ENCODE peak calls at places on chromosomes 16 and 17, in five cellular contexts. O is OCI-LY7, G is GM23248, I is GM23338, N is fibroblast of lung. Y is an unnamed sample. For H3K4me1, the result is how much of the 10 kb centered on the place peaks cover.

GRCh38 chr16:86952769-86953168 is 364.4 kb downstream of the C16orf95 start:
- DNase-seq in O (no peak), I (no peak), N (peak), G (peak), Y (peak)

GRCh38 chr16:51949260-51949659 is 597.7 kb downstream of the TOX3 start:
- DNase-seq in I (no peak), N (peak), O (no peak), G (no peak), Y (no peak)

GRCh38 chr17:46044286-46044928 is 45.4 kb downstream of the STH start:
- DNase-seq in G (peak), O (peak), N (peak), I (peak), Y (peak)

GRCh38 chr16:83345846-83346245 is 461.9 kb upstream of the HSBP1 start:
- DNase-seq in I (peak), O (no peak), G (no peak), N (no peak), Y (no peak)

GRCh38 chr16:17367932-17368331 is 102.8 kb downstream of the XYLT1 start:
- DNase-seq in I (peak), G (peak), N (peak), O (peak), Y (no peak)

GRCh38 chr16:23830276-23830675 is 5.5 kb upstream of the PRKCB start:
- DNase-seq in O (no peak), N (no peak), G (no peak), I (no peak), Y (no peak)

GRCh38 chr17:73588291-73589095 is 55.8 kb downstream of the SDK2 start:
- DNase-seq in O (peak), G (peak), N (no peak), I (no peak), Y (no peak)

GRCh38 chr17:48598727-48599126 is 5.1 kb upstream of the HOXB5 start:
- DNase-seq in O (no peak), N (no peak), G (no peak), I (no peak), Y (no peak)

GRCh38 chr17:73091770-73092517 is 544 bp downstream of the SLC39A11 start:
- DNase-seq in I (peak), O (peak), N (peak), G (peak), Y (peak)

GRCh38 chr16:78045865-78046581 is 23.7 kb downstream of the CLEC3A start:
- DNase-seq in G (peak), O (no peak), N (peak), I (peak), Y (peak)

GRCh38 chr17:62807812-62808575 is at the start of gene MARCHF10:
- DNase-seq in O (peak), G (no peak), N (no peak), I (peak), Y (peak)

GRCh38 chr17:81960130-81960958 is 643 bp downstream of the NOTUM start:
- DNase-seq in I (peak), O (no peak), N (no peak), G (no peak), Y (no peak)

GRCh38 chr17:11176549-11176948 is 64.5 kb upstream of the SHISA6 start:
- DNase-seq in O (no peak), G (no peak), N (no peak), I (no peak), Y (no peak)

GRCh38 chr17:50542795-50543774 is 3.9 kb upstream of the SPATA20 start:
- DNase-seq in N (no peak), I (no peak), G (peak), O (no peak), Y (peak)

GRCh38 chr17:70076189-70076588 is 1.2 kb downstream of the KCNJ16 start:
- DNase-seq in G (peak), N (peak), I (no peak), O (no peak), Y (no peak)

GRCh38 chr17:81513669-81514484 is 1.3 kb upstream of the ACTG1 start:
- DNase-seq in G (peak), O (peak), N (peak), I (peak), Y (peak)

GRCh38 chr17:55442953-55443683 is 21.5 kb upstream of the MMD start:
- DNase-seq in I (no peak), G (no peak), N (peak), O (no peak), Y (no peak)

GRCh38 chr16:69204106-69204655 is 17.2 kb downstream of the SNTB2 start:
- DNase-seq in N (no peak), G (no peak), I (no peak), O (no peak), Y (no peak)

GRCh38 chr17:52027620-52028019 is 130.9 kb downstream of the CA10 start:
- DNase-seq in G (peak), N (no peak), I (no peak), O (no peak), Y (peak)

GRCh38 chr16:68072038-68072695 is 13.0 kb upstream of the NFATC3 start:
- DNase-seq in G (peak), O (no peak), N (peak), I (no peak), Y (peak)

GRCh38 chr16:1491327-1491726 is 1.8 kb upstream of the TELO2 start:
- DNase-seq in N (no peak), I (peak), G (no peak), O (no peak), Y (no peak)

GRCh38 chr17:9670596-9670995 is 25.3 kb downstream of the USP43 start:
- DNase-seq in I (peak), N (no peak), O (no peak), G (no peak), Y (peak)

GRCh38 chr17:19294443-19294842 is 57.3 kb downstream of the EPN2 start:
- DNase-seq in I (no peak), N (no peak), O (no peak), G (no peak), Y (no peak)

GRCh38 chr16:813204-813915 is 12.8 kb upstream of the GNG13 start:
- DNase-seq in N (peak), G (peak), I (peak), O (peak), Y (peak)

GRCh38 chr17:77126519-77126918 is 14.2 kb upstream of the SEC14L1 start:
- DNase-seq in O (no peak), N (no peak), I (no peak), G (no peak), Y (peak)

GRCh38 chr17:17058304-17058703 is 16.0 kb downstream of the MPRIP start:
- DNase-seq in G (no peak), O (no peak), I (no peak), N (no peak), Y (no peak)

GRCh38 chr17:53628011-53628410 is 194.7 kb upstream of the KIF2B start:
- DNase-seq in I (no peak), N (peak), G (peak), O (no peak), Y (peak)

GRCh38 chr16:14669776-14670175 is 24.3 kb downstream of the PLA2G10 start:
- DNase-seq in G (no peak), N (no peak), O (no peak), I (peak), Y (peak)

GRCh38 chr17:67441052-67441738 is 64.1 kb downstream of the PITPNC1 start:
- DNase-seq in I (no peak), N (peak), G (peak), O (peak), Y (peak)

GRCh38 chr16:48556913-48557351 is 53.0 kb downstream of the N4BP1 start:
- DNase-seq in I (no peak), N (peak), O (no peak), G (peak), Y (peak)

GRCh38 chr17:57257213-57257873 is 1.0 kb downstream of the MSI2 start:
- DNase-seq in N (no peak), I (peak), O (peak), G (peak), Y (no peak)

GRCh38 chr16:86661715-86662114 is 83.4 kb downstream of the FOXL1 start:
- DNase-seq in G (peak), I (no peak), O (no peak), N (no peak), Y (no peak)

GRCh38 chr16:67862623-67863583 is 9.9 kb upstream of the EDC4 start:
- DNase-seq in G (peak), O (no peak), I (no peak), N (no peak), Y (no peak)

GRCh38 chr17:32142857-32143524 is 689 bp downstream of the RHOT1 start:
- DNase-seq in N (peak), O (peak), I (peak), G (peak), Y (peak)

GRCh38 chr16:87794485-87795078 is 28.8 kb upstream of the KLHDC4 start:
- DNase-seq in I (no peak), G (no peak), O (no peak), N (no peak), Y (no peak)

GRCh38 chr16:57343131-57343731 is 15.4 kb upstream of the CCL22 start:
- DNase-seq in I (no peak), N (no peak), G (no peak), O (no peak), Y (no peak)

GRCh38 chr16:57341441-57342303 is 16.9 kb upstream of the CCL22 start:
- DNase-seq in G (peak), I (no peak), O (no peak), N (peak), Y (peak)

GRCh38 chr16:57345666-57346204 is 12.8 kb upstream of the CCL22 start:
- DNase-seq in O (no peak), I (no peak), G (no peak), N (no peak), Y (no peak)

GRCh38 chr16:57345021-57345420 is 13.6 kb upstream of the CCL22 start:
- DNase-seq in O (no peak), G (no peak), I (no peak), N (no peak), Y (no peak)

DNA sequence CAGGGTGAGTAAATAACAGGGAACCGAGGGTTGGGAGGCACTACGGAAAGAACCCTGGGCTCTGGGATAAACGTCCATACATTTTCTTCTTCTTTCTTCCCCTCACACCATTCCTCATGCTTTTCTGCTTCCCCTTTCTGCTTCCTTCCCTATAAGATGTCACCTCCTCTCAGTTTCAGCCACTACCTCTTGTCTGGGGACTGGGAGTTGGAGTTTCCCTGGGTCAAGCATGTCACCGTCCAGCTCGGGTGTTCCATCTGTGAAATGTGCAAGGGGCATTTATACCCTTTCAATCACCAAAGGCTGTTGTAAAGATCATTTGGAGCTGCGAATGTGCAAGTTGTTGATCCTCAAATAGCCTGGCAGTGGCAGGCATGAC is 17.5 kb upstream of the CCL22 start:
- DNase-seq in O (no peak), N (no peak), I (no peak), G (no peak), Y (no peak)
- H3K4me2 ChIP-seq in O (no peak), N (no peak), I (no peak), G (peak), Y (peak)

GRCh38 chr17:2609091-2609490 is 15.6 kb downstream of the PAFAH1B1 start:
- DNase-seq in G (no peak), I (no peak), O (no peak), N (no peak), Y (no peak)
- H3K4me1 ChIP-seq in G (under half), I (under half), O (under half), N (under half), Y (under half)

DNA sequence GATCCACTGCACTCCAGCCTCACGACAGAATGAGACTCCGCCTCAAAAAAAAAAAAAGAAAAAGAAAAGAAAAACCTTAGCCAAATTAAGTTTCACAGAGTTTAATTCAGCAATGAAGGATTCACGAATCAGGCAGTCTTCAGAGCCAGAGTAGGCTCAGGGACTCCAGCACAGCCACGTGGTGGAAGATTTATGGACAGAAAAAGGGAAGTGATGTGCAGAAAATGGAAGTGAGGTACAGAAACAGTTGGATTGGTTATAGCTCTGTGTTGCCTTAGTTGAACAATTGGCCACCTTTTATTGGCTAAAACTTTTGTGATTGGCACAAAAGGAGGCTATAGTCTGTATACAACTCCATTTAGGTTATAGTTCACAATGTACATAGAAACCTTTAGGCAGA is 256.6 kb downstream of the HS3ST3B1 start:
- DNase-seq in G (no peak), N (no peak), I (no peak), O (peak), Y (no peak)
- H3K27ac ChIP-seq in G (no peak), N (no peak), I (no peak), O (peak), Y (no peak)

GRCh38 chr16:3822366-3823045 is 58.0 kb downstream of the CREBBP start:
- DNase-seq in I (no peak), G (peak), O (no peak), N (no peak), Y (no peak)

GRCh38 chr16:3823427-3823826 is 57.1 kb downstream of the CREBBP start:
- DNase-seq in O (no peak), G (no peak), I (no peak), N (no peak), Y (no peak)

GRCh38 chr16:3825940-3826339 is 54.6 kb downstream of the CREBBP start:
- DNase-seq in N (no peak), G (no peak), O (no peak), I (no peak), Y (no peak)

GRCh38 chr16:3825103-3825502 is 55.4 kb downstream of the CREBBP start:
- DNase-seq in O (no peak), I (no peak), G (peak), N (peak), Y (peak)

DNA sequence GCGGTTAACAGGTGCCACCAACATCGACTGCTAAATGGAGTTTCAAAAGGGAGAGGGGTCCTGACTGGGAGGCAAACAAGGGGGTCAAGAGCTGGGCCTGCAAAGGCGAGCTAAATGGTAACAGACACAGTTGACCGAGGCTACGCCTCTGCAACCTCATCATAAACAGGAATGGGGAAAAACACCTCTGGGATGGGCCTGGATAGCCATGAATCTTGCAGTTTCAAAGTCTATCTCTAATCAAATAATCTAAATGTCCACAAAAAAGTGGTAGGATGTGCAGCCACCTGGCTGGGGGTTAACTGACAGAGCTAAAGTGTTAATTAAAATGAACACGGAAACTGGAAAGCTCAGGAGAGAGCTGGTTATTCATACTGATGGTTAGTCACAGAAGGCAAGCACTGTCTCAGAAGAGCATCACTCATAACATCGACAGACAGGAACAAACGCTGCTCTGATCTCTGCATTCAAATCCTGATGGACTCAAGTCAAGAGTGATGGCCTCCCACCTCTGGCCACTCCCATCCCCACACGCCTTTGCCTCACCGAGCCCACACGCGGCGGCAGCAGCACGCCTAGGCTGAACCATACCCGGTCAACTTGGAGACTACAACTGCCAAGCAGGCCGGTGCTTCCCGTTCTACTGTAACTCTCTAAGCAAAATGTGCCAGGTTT is 56.3 kb downstream of the CREBBP start:
- DNase-seq in I (no peak), G (peak), N (no peak), O (no peak), Y (no peak)
- H3K4me2 ChIP-seq in I (no peak), G (peak), N (no peak), O (no peak), Y (no peak)

GRCh38 chr17:30600062-30600829 is 123.0 kb downstream of the GOSR1 start:
- DNase-seq in G (peak), I (peak), N (peak), O (peak), Y (peak)

GRCh38 chr17:30605027-30605426 is 127.8 kb downstream of the GOSR1 start:
- DNase-seq in I (peak), O (no peak), G (no peak), N (no peak), Y (no peak)

GRCh38 chr17:30599424-30600061 is 122.3 kb downstream of the GOSR1 start:
- DNase-seq in O (peak), N (no peak), G (no peak), I (peak), Y (no peak)

GRCh38 chr17:30600830-30601494 is 123.8 kb downstream of the GOSR1 start:
- DNase-seq in G (peak), O (peak), I (peak), N (peak), Y (peak)

DNA sequence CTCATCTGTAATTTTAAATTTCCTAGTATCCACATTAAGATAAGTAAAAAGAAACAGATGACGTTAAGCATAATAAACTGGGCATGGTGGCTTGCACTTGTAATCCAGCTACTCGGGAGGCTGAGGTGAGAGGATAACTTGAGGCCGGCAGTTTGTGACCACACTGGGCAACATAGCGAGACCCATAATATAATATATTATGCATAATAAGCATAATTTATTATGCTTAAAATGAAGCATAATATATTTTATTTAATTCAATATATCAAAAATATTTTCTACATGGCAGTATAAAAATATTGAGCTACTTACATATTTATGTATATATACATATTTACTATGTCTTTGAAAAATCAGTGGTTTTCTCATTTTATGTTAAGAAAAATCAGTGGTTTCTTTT is 128.3 kb downstream of the GOSR1 start:
- DNase-seq in O (no peak), G (no peak), N (no peak), I (no peak), Y (no peak)
- H3K4me1 ChIP-seq in O (under half), G (under half), N (under half), I (under half), Y (under half)

GRCh38 chr16:19377864-19378263 is 39.8 kb upstream of the TMC5 start:
- DNase-seq in I (peak), O (no peak), G (no peak), N (no peak), Y (no peak)

GRCh38 chr16:19382887-19383816 is 34.5 kb upstream of the TMC5 start:
- DNase-seq in N (no peak), I (no peak), G (no peak), O (no peak), Y (peak)

GRCh38 chr16:19379838-19380237 is 37.8 kb upstream of the TMC5 start:
- DNase-seq in I (no peak), N (no peak), O (no peak), G (no peak), Y (no peak)

GRCh38 chr16:19382084-19382801 is 35.4 kb upstream of the TMC5 start:
- DNase-seq in I (no peak), N (no peak), G (no peak), O (peak), Y (no peak)

DNA sequence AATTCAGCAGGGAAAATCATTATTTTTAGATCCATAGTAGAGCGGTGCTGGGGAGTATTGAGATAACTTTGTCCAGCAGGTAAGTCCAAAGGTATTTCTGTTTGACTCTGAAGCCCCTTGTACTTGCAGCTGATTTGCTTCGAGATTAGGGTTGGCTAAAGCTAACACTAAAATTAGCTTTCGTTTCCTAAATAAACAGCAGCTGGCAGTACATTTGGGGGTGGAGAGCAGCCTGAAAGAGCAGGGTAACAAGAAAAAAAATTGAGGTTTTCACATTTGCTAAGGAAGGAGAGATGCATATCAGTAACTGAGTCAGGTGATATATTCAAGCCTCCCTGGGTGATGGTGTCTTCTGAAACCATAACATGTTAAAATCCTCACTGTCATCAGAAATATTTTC is 37.4 kb upstream of the TMC5 start:
- DNase-seq in N (no peak), O (peak), I (no peak), G (no peak), Y (no peak)
- H3K27ac ChIP-seq in N (no peak), O (peak), I (no peak), G (no peak), Y (no peak)